ENCODE peak calls at places on chromosomes 5 and 9, in four cellular contexts. D is H7; B is sciatic nerve; G is stimulated activated CD4-positive, alpha-beta T cell treated with anti-CD3 and anti-CD28 coated beads, Interleukin-15, amount 100 ng/mL, for 1 hour. M is an unnamed sample.

GRCh38 chr9:131714161-131714646 is 25.7 kb downstream of the RAPGEF1 start:
- DNase-seq in D (no peak), B (no peak), G (no peak), M (no peak)

GRCh38 chr9:11319477-11320060 is 706.8 kb upstream of the PTPRD start:
- DNase-seq in D (peak), B (no peak), G (no peak), M (peak)

GRCh38 chr9:94700445-94700844 is 26.1 kb upstream of the AOPEP start:
- DNase-seq in D (no peak), B (no peak), G (no peak), M (no peak)

GRCh38 chr9:89372230-89372816 is 54.0 kb downstream of the SECISBP2 start:
- DNase-seq in D (peak), B (no peak), G (no peak), M (no peak)

GRCh38 chr5:136004436-136004835 is 24.4 kb upstream of the TGFBI start:
- DNase-seq in D (no peak), B (no peak), G (no peak), M (no peak)

GRCh38 chr9:110432253-110432652 is 94.6 kb upstream of the TXNDC8 start:
- DNase-seq in D (no peak), B (no peak), G (no peak), M (no peak)

GRCh38 chr5:68287976-68288755 is 72.6 kb downstream of the PIK3R1 start:
- DNase-seq in D (peak), B (peak), G (peak), M (peak)

GRCh38 chr5:138874241-138874640 is 894 bp downstream of the LRRTM2 start:
- DNase-seq in D (no peak), B (no peak), G (no peak), M (peak)

GRCh38 chr9:70411141-70411929 is 3.1 kb downstream of the KLF9 start:
- DNase-seq in D (no peak), B (peak), G (no peak), M (peak)

GRCh38 chr5:109253262-109253661 is 156.5 kb downstream of the PJA2 start:
- DNase-seq in D (no peak), B (no peak), G (no peak), M (no peak)

GRCh38 chr5:107365355-107366109 is 305.2 kb downstream of the EFNA5 start:
- DNase-seq in D (no peak), B (no peak), G (no peak), M (no peak)

GRCh38 chr9:87667164-87667738 is 58.7 kb upstream of the CTSL start:
- DNase-seq in D (peak), B (no peak), G (no peak), M (no peak)